ENCODE peak calls at places on chromosome 4, in seven cellular contexts. O is HepG2, U is SK-N-SH, R is GM12878, N is GM12891, X is H1, G is K562. Y is an unnamed sample.

GRCh38 chr4:7023901-7024300 is 19.3 kb upstream of the TADA2B start:
- DNase-seq in O (no peak), U (no peak), R (no peak), N (no peak), X (no peak), G (no peak), Y (no peak)

GRCh38 chr4:71287305-71287704 is 51.5 kb upstream of the SLC4A4 start:
- DNase-seq in O (no peak), U (no peak), R (no peak), N (no peak), X (no peak), G (no peak), Y (no peak)

GRCh38 chr4:101103381-101104142 is 243.8 kb downstream of the PPP3CA start:
- DNase-seq in O (no peak), U (peak), R (no peak), N (no peak), X (no peak), G (no peak), Y (no peak)

GRCh38 chr4:28354874-28355273 is 1494.2 kb downstream of the STIM2 start:
- DNase-seq in O (no peak), U (no peak), R (no peak), N (no peak), X (no peak), G (no peak), Y (no peak)

GRCh38 chr4:62601737-62602136 is 1401.6 kb downstream of the ADGRL3 start:
- DNase-seq in O (no peak), U (no peak), R (no peak), N (no peak), X (no peak), G (no peak), Y (no peak)

GRCh38 chr4:108166441-108167315 is 2.1 kb downstream of the LEF1 start:
- DNase-seq in O (peak), U (peak), R (no peak), N (no peak), X (no peak), G (peak), Y (no peak)

GRCh38 chr4:108385076-108385475 is 216.3 kb upstream of the LEF1 start:
- DNase-seq in O (no peak), U (no peak), R (no peak), N (no peak), X (no peak), G (no peak), Y (no peak)

GRCh38 chr4:40713798-40714197 is 36.0 kb upstream of the NSUN7 start:
- DNase-seq in O (no peak), U (no peak), R (no peak), N (no peak), X (no peak), G (no peak), Y (no peak)

GRCh38 chr4:176949022-176949421 is 156.3 kb upstream of the VEGFC start:
- DNase-seq in O (no peak), U (no peak), R (no peak), N (no peak), X (no peak), G (no peak), Y (no peak)

GRCh38 chr4:88792268-88792781 is 94.7 kb upstream of the NAP1L5 start:
- DNase-seq in O (peak), U (no peak), R (peak), N (no peak), X (no peak), G (no peak), Y (no peak)

GRCh38 chr4:39375478-39375877 is 9.3 kb upstream of the RFC1 start:
- DNase-seq in O (peak), U (no peak), R (no peak), N (no peak), X (no peak), G (no peak), Y (no peak)

GRCh38 chr4:98939892-98940298 is 11.0 kb upstream of the EIF4E start:
- DNase-seq in O (peak), U (peak), R (no peak), N (no peak), X (no peak), G (peak), Y (no peak)

GRCh38 chr4:77044458-77045124 is 31.2 kb downstream of the CCNI start:
- DNase-seq in O (peak), U (no peak), R (peak), N (no peak), X (no peak), G (peak), Y (no peak)

GRCh38 chr4:173037242-173037641 is 131.4 kb upstream of the GALNT7 start:
- DNase-seq in O (no peak), U (no peak), R (no peak), N (no peak), X (no peak), G (no peak), Y (no peak)

GRCh38 chr4:148984951-148985350 is 542.7 kb upstream of the NR3C2 start:
- DNase-seq in O (no peak), U (no peak), R (no peak), N (no peak), X (no peak), G (no peak), Y (no peak)

GRCh38 chr4:148982200-148982599 is 540.0 kb upstream of the NR3C2 start:
- DNase-seq in O (no peak), U (no peak), R (no peak), N (no peak), X (no peak), G (no peak), Y (no peak)

DNA sequence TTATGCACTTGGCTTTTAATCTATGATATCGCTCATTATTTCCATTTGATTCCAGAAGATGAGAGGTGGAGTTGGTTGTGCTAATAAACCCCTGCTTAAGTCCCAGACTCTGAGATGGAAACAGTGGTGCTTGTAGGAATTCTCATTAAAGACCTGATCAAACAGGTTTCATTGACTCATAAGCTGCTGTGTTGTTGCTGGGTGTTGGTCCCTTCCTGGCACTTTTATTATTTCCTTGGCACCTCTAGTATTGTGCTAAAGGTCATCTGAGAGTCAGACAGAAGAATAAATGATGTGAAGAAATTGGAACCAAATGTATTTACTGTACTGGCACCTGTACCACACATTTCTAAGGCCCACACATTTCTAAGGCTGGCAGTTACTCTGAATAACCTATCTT is 544.7 kb upstream of the NR3C2 start:
- DNase-seq in O (no peak), U (no peak), R (no peak), N (no peak), X (no peak), G (no peak), Y (no peak)
- TF ChIP-seq POLR2AphosphoS5 in O (no peak), U (no peak), R (no peak), N (no peak), X (no peak), G (no peak), Y (no peak)

GRCh38 chr4:112523008-112523440 is 7.0 kb upstream of the NEUROG2 start:
- DNase-seq in O (no peak), U (no peak), R (no peak), N (no peak), X (no peak), G (peak), Y (no peak)
- TF ChIP-seq TAF1 in O (no peak), U (no peak), R (no peak), N (no peak), X (no peak), G (no peak), Y (no peak)

GRCh38 chr4:184907810-184908209 is 82.0 kb upstream of the ACSL1 start:
- DNase-seq in O (no peak), U (no peak), R (no peak), N (no peak), X (no peak), G (no peak), Y (no peak)

GRCh38 chr4:184911310-184911709 is 85.5 kb upstream of the ACSL1 start:
- DNase-seq in O (no peak), U (no peak), R (no peak), N (no peak), X (no peak), G (no peak), Y (no peak)

DNA sequence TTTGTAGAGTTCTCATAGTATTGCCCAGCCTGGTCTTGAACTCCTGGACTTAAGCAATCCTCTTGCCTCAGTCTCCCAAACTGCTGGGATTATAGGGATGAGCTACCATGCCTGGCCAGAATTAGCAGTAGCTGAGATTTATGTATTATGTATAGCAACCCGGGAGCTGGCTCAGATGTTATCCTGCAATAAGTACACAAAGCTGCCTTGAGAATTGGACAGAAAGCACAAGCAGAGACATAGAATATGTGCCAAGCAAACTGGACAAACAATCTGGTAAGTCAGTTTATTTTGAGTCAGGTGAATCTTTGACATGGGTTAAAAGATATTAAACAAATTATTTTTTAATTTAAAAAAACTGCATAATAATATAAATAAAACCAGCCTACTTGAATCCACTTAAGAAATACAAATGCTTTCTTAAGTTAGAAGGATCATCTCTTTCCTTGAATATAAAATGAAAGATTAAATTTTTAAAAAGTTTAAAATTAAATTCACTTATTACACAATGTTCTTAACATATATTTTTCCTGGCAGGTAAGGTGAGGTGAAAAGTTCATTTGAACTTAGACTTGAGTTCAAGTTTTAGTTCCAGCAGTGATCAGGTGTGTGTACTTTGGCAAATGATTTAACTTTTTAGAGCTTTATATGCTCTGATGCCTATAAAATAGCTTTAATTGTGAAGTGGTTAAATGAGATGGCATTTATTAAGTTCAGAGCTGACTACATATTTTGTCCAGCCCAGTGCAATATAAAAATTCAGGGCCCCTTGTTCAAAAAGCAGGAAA is 87.8 kb upstream of the ACSL1 start:
- DNase-seq in O (no peak), U (no peak), R (no peak), N (no peak), X (no peak), G (no peak), Y (no peak)
- TF ChIP-seq POLR2AphosphoS5 in O (no peak), U (no peak), R (no peak), N (no peak), X (no peak), G (no peak), Y (no peak)

GRCh38 chr4:95596676-95597075 is 47.9 kb upstream of the UNC5C start:
- DNase-seq in O (no peak), U (no peak), R (no peak), N (no peak), X (no peak), G (no peak), Y (no peak)
- TF ChIP-seq TAF1 in O (no peak), U (no peak), R (no peak), N (no peak), X (no peak), G (no peak), Y (no peak)

DNA sequence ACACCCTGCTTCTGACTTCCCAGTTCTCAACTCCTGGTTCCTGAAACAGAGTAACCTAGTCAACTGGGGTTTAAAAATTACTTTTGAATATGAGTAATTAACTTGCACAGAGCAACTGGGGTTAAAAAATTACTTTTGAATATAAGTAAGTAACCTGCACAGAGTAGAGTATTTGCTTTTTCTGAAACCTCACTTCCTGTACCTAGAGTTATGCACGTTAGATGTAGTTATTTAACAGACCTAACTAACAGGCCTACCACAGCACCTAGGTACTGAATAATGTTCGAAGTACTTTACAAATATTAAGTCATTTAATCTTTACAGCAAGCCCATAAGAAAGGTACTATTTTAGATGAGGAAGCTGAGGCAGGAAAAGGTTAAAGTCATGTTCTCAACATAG is 32.8 kb downstream of the SLC39A8 start:
- DNase-seq in O (no peak), U (no peak), R (no peak), N (no peak), X (no peak), G (no peak), Y (no peak)
- TF ChIP-seq POLR2AphosphoS5 in O (no peak), U (no peak), R (no peak), N (no peak), X (no peak), G (no peak), Y (no peak)